ENCODE peak calls at places on chromosomes 16 and 17, in four cellular contexts. B, X, D and J are unnamed samples.

GRCh38 chr17:17379197-17379991 is 76.2 kb downstream of the NT5M start:
- DNase-seq in B (no peak), X (no peak), D (no peak), J (peak; percentile 93)

GRCh38 chr17:52025231-52025630 is 133.3 kb downstream of the CA10 start:
- DNase-seq in X (no peak), B (no peak), D (no peak), J (no peak)

GRCh38 chr17:50394711-50395110 is 2.6 kb downstream of the LRRC59 start:
- DNase-seq in B (no peak), X (no peak), D (no peak), J (no peak)

GRCh38 chr16:83554096-83554495 is 253.7 kb upstream of the HSBP1 start:
- DNase-seq in X (no peak), D (no peak), B (no peak), J (no peak)

GRCh38 chr16:15457958-15458357 is 23.6 kb downstream of the BMERB1 start:
- DNase-seq in D (no peak), B (no peak), X (no peak), J (no peak)

GRCh38 chr17:1228752-1229353 is 41.4 kb upstream of the BHLHA9 start:
- DNase-seq in B (peak; percentile 31), X (peak; percentile 57), D (no peak), J (no peak)

GRCh38 chr16:57623251-57624043 is 5.0 kb upstream of the ADGRG1 start:
- DNase-seq in X (peak; percentile 68), D (no peak), B (no peak), J (peak; percentile 91)

GRCh38 chr16:88903267-88903666 is 36.8 kb upstream of the PABPN1L start:
- DNase-seq in B (no peak), D (no peak), X (no peak), J (no peak)